ENCODE peak calls at places on chromosome 11, in nine cellular contexts. D is hypothalamus; Q is AG09309; T is stimulated activated CD4-positive, alpha-beta T cell treated with anti-CD3 and anti-CD28 coated beads, Interleukin-2, amount 100 ng/mL, for 24 hours; V is hippocampal formation; P is HT-29; F is A172; J is HS-5; R is sigmoid colon. G is an unnamed sample.
A peak's percentile ranks its signal among the peaks of the same experiment; 100 is the strongest.

GRCh38 chr11:11290354-11290753 is 62.7 kb downstream of the CSNK2A3 start:
- DNase-seq in D (no peak), Q (no peak), T (no peak), V (no peak), P (no peak), F (no peak), J (no peak), R (peak; percentile 34), G (no peak)

GRCh38 chr11:111046291-111046690 is 199.2 kb upstream of the POU2AF2 start:
- DNase-seq in D (no peak), Q (peak; percentile 66), T (no peak), V (no peak), P (no peak), F (no peak), J (no peak), R (no peak), G (no peak)

GRCh38 chr11:108958446-108959123 is 293.7 kb downstream of the DDX10 start:
- DNase-seq in D (no peak), Q (no peak), T (no peak), V (no peak), P (peak; percentile 16), F (peak; percentile 69), J (peak; percentile 63), R (no peak), G (no peak)

GRCh38 chr11:95067828-95068244 is 1.1 kb downstream of the SRSF8 start:
- DNase-seq in D (no peak), Q (no peak), T (no peak), V (no peak), P (no peak), F (no peak), J (peak; percentile 39), R (no peak), G (no peak)

GRCh38 chr11:10600570-10601248 is 32.2 kb upstream of the LYVE1 start:
- DNase-seq in D (no peak), Q (no peak), T (no peak), V (no peak), P (no peak), F (no peak), J (no peak), R (no peak), G (no peak)

GRCh38 chr11:75966546-75967287 is 151.7 kb downstream of the UVRAG start:
- DNase-seq in D (no peak), Q (peak; percentile 76), T (no peak), V (no peak), P (no peak), F (peak; percentile 67), J (peak; percentile 92), R (no peak), G (no peak)

GRCh38 chr11:123674297-123674696 is 19.9 kb upstream of the SCN3B start:
- DNase-seq in D (no peak), Q (no peak), T (no peak), V (no peak), P (no peak), F (no peak), J (no peak), R (no peak), G (no peak)

GRCh38 chr11:86923993-86924766 is 31.0 kb downstream of the FZD4 start:
- DNase-seq in D (no peak), Q (no peak), T (no peak), V (no peak), P (no peak), F (no peak), J (no peak), R (no peak), G (no peak)

GRCh38 chr11:132874638-132875037 is 657.7 kb downstream of the OPCML start:
- DNase-seq in D (no peak), Q (peak; percentile 23), T (no peak), V (no peak), P (peak; percentile 77), F (peak; percentile 72), J (peak; percentile 44), R (no peak), G (no peak)

GRCh38 chr11:95803973-95804372 is 13.7 kb downstream of the CEP57 start:
- DNase-seq in D (no peak), Q (no peak), T (no peak), V (no peak), P (no peak), F (no peak), J (no peak), R (no peak), G (no peak)

GRCh38 chr11:76105637-76106036 is 100.7 kb downstream of the WNT11 start:
- DNase-seq in D (no peak), Q (no peak), T (no peak), V (no peak), P (no peak), F (no peak), J (no peak), R (no peak), G (no peak)

GRCh38 chr11:20388096-20389055 is 860 bp downstream of the PRMT3 start:
- DNase-seq in D (no peak), Q (no peak), T (no peak), V (no peak), P (peak; percentile 70), F (peak; percentile 23), J (no peak), R (no peak), G (no peak)

GRCh38 chr11:12224537-12224893 is 114.1 kb downstream of the MICAL2 start:
- DNase-seq in D (peak; percentile 63), Q (no peak), T (peak; percentile 83), V (peak; percentile 37), P (peak; percentile 81), F (peak; percentile 99), J (no peak), R (peak; percentile 85), G (peak; percentile 84)

GRCh38 chr11:106132582-106133354 is 55.3 kb downstream of the AASDHPPT start:
- DNase-seq in D (no peak), Q (no peak), T (no peak), V (no peak), P (no peak), F (no peak), J (no peak), R (no peak), G (no peak)

G was measured in upper lobe of right lung.